ENCODE peak calls at places on chromosomes 1 and 21, in six cellular contexts. D is transverse colon, J is tibial nerve, X is sigmoid colon, U is K562, N is SK-N-SH. H is an unnamed sample.

GRCh38 chr1:227786673-227787512 is 28.6 kb upstream of the PRSS38 start:
- DNase-seq in U (no peak), X (no peak), D (peak), N (peak), J (peak), H (peak)

GRCh38 chr1:223700388-223700918 is 11.9 kb upstream of the CAPN2 start:
- DNase-seq in J (no peak), X (no peak), U (no peak), D (no peak), N (no peak), H (no peak)

GRCh38 chr21:33899199-33899598 is 16.4 kb downstream of the ATP5PO start:
- DNase-seq in X (peak), U (no peak), N (no peak), D (no peak), J (no peak), H (no peak)

GRCh38 chr1:107804134-107804533 is 160.8 kb downstream of the VAV3 start:
- DNase-seq in J (no peak), D (no peak), U (no peak), X (no peak), N (no peak), H (no peak)

GRCh38 chr21:41247561-41247968 is 69.0 kb upstream of the FAM3B start:
- DNase-seq in D (peak), U (peak), N (no peak), J (no peak), X (no peak), H (peak)

GRCh38 chr1:160032165-160032827 is 506 bp upstream of the PIGM start:
- DNase-seq in J (no peak), X (no peak), N (peak), U (peak), D (peak), H (no peak)

GRCh38 chr1:19437911-19438310 is 47.4 kb downstream of the CAPZB start:
- DNase-seq in J (peak), N (no peak), U (no peak), D (peak), X (peak), H (peak)

GRCh38 chr21:33976082-33976979 is 60.7 kb upstream of the ATP5PO start:
- DNase-seq in U (peak), N (no peak), D (peak), J (no peak), X (peak), H (no peak)

GRCh38 chr1:211331011-211331709 is 4.5 kb downstream of the TRAF5 start:
- DNase-seq in N (no peak), D (no peak), U (no peak), X (no peak), J (no peak), H (no peak)

GRCh38 chr1:32939655-32940371 is 24.8 kb downstream of the RNF19B start:
- DNase-seq in X (no peak), U (peak), N (no peak), D (peak), J (no peak), H (no peak)

GRCh38 chr1:157992031-157992568 is 1.3 kb upstream of the KIRREL1 start:
- DNase-seq in D (peak), J (peak), U (peak), X (peak), N (peak), H (peak)

GRCh38 chr1:79845951-79846350 is 839.4 kb upstream of the ADGRL4 start:
- DNase-seq in J (no peak), U (no peak), N (no peak), D (no peak), X (no peak), H (no peak)

GRCh38 chr1:55037733-55038551 is 1.4 kb upstream of the PCSK9 start:
- DNase-seq in U (no peak), X (no peak), N (no peak), D (no peak), J (no peak), H (no peak)

GRCh38 chr1:178230881-178231409 is 137.0 kb downstream of the RASAL2 start:
- DNase-seq in N (no peak), D (no peak), J (no peak), X (no peak), U (no peak), H (no peak)

GRCh38 chr1:121483961-121484424 is 299.2 kb downstream of the SRGAP2C start:
- DNase-seq in U (no peak), D (no peak), X (no peak), N (no peak), J (no peak), H (no peak)

GRCh38 chr1:96538001-96538649 is 183.5 kb upstream of the PTBP2 start:
- DNase-seq in N (peak), X (peak), J (no peak), U (no peak), D (peak), H (no peak)

GRCh38 chr1:247487057-247487456 is 29.2 kb upstream of the OR2B11 start:
- DNase-seq in J (no peak), D (peak), N (peak), U (peak), X (no peak), H (no peak)

GRCh38 chr1:70385477-70385876 is 25.6 kb upstream of the CTH start:
- DNase-seq in D (no peak), X (no peak), U (no peak), N (no peak), J (no peak), H (no peak)

GRCh38 chr1:12150456-12151200 is 16.2 kb upstream of the TNFRSF1B start:
- DNase-seq in D (no peak), X (no peak), U (no peak), J (no peak), N (no peak), H (no peak)

GRCh38 chr1:187477103-187477502 is 648.4 kb downstream of the PLA2G4A start:
- DNase-seq in J (no peak), N (no peak), D (no peak), U (no peak), X (no peak), H (no peak)

GRCh38 chr1:150477733-150478132 is 9.5 kb upstream of the TARS2 start:
- DNase-seq in U (peak), X (no peak), N (no peak), D (no peak), J (no peak), H (no peak)

GRCh38 chr1:167640051-167640450 is 10.0 kb downstream of the RCSD1 start:
- DNase-seq in X (no peak), J (no peak), N (no peak), D (no peak), U (no peak), H (no peak)

GRCh38 chr1:203422656-203423055 is 53.0 kb upstream of the PRELP start:
- DNase-seq in N (no peak), J (no peak), U (no peak), X (no peak), D (no peak), H (no peak)

GRCh38 chr1:207938016-207938415 is 27.1 kb upstream of the CD34 start:
- DNase-seq in J (no peak), X (no peak), D (no peak), N (no peak), U (no peak), H (peak)

GRCh38 chr1:193680247-193680923 is 494.0 kb upstream of the B3GALT2 start:
- DNase-seq in D (no peak), X (no peak), N (no peak), J (no peak), U (no peak), H (no peak)

GRCh38 chr1:30823969-30824735 is 66.6 kb upstream of the LAPTM5 start:
- DNase-seq in D (peak), X (peak), N (peak), J (peak), U (peak), H (peak)

GRCh38 chr1:95033843-95034242 is 38.9 kb downstream of the ALG14 start:
- DNase-seq in N (no peak), X (no peak), D (no peak), U (no peak), J (no peak), H (no peak)

GRCh38 chr1:221598122-221598521 is 143.8 kb downstream of the DUSP10 start:
- DNase-seq in U (no peak), J (no peak), D (no peak), X (no peak), N (no peak), H (no peak)

GRCh38 chr1:151993084-151993733 is 450 bp downstream of the S100A10 start:
- DNase-seq in D (peak), X (peak), N (no peak), U (no peak), J (no peak), H (peak)

GRCh38 chr1:235072096-235072495 is 56.5 kb downstream of the TOMM20 start:
- DNase-seq in U (no peak), N (no peak), J (no peak), D (no peak), X (no peak), H (no peak)

GRCh38 chr1:235074335-235075120 is 54.1 kb downstream of the TOMM20 start:
- DNase-seq in U (no peak), J (no peak), X (peak), N (peak), D (peak), H (peak)

GRCh38 chr1:235073968-235074334 is 54.7 kb downstream of the TOMM20 start:
- DNase-seq in N (no peak), J (no peak), U (no peak), D (peak), X (no peak), H (peak)

GRCh38 chr1:235075121-235075954 is 53.3 kb downstream of the TOMM20 start:
- DNase-seq in J (peak), D (peak), U (no peak), X (peak), N (no peak), H (peak)

GRCh38 chr1:235073331-235073967 is 55.2 kb downstream of the TOMM20 start:
- DNase-seq in U (no peak), D (peak), J (no peak), X (no peak), N (no peak), H (peak)
- TF ChIP-seq EP300 in U (no peak), D (no peak), J (no peak), X (no peak), N (no peak), H (no peak)

GRCh38 chr1:24790490-24790889 is 45.2 kb downstream of the CLIC4 start:
- DNase-seq in U (no peak), N (no peak), X (no peak), J (no peak), D (no peak), H (no peak)

GRCh38 chr1:24796524-24796923 is 51.3 kb downstream of the CLIC4 start:
- DNase-seq in J (no peak), D (no peak), X (no peak), U (no peak), N (no peak), H (no peak)

GRCh38 chr1:24795236-24795635 is 50.0 kb downstream of the CLIC4 start:
- DNase-seq in X (no peak), D (no peak), U (no peak), J (no peak), N (no peak), H (no peak)

DNA sequence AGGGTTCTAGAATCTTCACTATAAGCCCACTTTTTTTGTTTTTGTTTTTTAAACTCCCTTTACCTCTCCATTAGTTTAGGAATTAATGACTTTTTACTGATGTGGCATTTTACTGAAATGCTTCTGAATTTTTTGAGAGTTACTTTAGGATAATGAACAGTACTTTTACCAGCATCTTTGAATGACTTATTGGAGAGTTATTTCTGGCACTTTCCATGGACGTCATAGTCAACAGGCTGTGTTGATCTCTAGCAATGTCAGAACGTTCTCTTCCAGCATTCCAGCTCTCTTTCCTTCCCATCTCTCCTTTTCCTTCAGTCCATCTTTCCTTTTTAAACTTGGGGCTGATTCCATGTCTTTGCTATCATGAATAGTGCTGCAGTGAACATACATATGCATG is 48.5 kb downstream of the CLIC4 start:
- DNase-seq in U (no peak), N (no peak), D (no peak), X (no peak), J (no peak), H (no peak)
- TF ChIP-seq EP300 in U (no peak), N (no peak), D (peak), X (peak), J (peak), H (peak)

DNA sequence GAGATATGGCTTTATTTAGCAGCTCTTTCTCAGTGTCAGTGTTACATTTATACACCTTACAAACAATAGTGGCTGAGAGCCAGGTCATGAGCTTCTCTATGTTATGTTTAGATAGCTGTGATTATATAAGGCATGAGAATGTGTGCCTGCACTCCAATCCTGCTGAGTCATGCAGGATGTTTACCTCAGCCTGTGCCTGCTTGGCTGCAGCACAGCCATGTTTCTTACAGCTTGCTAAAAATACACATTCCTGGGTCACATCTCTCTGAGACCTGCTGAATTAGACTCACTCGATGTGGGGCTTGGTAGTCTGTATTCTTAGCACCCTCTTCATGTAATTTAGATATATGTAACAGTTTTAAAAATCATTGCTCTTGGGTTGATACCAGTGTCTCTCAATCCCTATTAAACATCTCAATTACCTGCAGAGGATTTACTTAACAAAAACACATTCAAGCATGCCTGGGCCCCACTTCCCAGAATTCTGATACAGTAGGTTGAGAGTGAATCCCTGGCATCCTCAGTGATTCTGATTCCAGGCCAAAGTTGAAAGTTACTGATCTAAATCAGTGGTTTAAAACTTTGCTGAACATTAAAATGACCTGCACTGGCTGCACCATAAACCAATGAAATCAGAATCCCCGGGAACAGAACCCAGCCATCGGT is 107.5 kb downstream of the GDAP2 start:
- DNase-seq in J (no peak), U (peak), X (peak), N (no peak), D (peak), H (peak)
- TF ChIP-seq EP300 in J (no peak), U (peak), X (peak), N (peak), D (no peak), H (no peak)

GRCh38 chr1:112955678-112956502 is at the start of gene SLC16A1:
- DNase-seq in D (peak), N (peak), X (peak), J (peak), U (peak), H (peak)
- TF ChIP-seq EP300 in D (no peak), N (no peak), X (no peak), J (no peak), U (peak), H (no peak)

DNA sequence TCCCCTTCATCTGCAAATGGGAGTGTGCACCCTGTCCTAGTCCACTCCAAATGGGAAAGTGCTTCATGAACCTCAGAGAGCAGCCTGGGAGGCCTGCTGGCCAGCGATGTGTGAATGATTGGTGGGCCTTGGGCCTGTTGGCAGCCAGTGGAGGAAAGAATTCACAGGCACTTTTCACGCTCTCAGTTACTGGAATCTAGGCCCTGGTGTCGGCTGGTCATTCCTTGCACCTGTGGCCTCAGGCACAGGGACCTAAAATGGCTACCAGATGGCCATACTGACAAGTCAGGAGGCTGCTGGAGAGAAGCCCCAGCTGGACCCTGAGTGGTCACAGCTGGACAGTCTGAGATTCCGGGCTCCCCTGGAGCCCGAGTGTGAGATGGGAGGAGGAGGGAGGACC is 18.4 kb upstream of the EDN2 start:
- DNase-seq in U (no peak), X (no peak), J (no peak), N (peak), D (no peak), H (no peak)
- TF ChIP-seq EP300 in U (no peak), X (no peak), J (no peak), N (peak), D (no peak), H (no peak)

DNA sequence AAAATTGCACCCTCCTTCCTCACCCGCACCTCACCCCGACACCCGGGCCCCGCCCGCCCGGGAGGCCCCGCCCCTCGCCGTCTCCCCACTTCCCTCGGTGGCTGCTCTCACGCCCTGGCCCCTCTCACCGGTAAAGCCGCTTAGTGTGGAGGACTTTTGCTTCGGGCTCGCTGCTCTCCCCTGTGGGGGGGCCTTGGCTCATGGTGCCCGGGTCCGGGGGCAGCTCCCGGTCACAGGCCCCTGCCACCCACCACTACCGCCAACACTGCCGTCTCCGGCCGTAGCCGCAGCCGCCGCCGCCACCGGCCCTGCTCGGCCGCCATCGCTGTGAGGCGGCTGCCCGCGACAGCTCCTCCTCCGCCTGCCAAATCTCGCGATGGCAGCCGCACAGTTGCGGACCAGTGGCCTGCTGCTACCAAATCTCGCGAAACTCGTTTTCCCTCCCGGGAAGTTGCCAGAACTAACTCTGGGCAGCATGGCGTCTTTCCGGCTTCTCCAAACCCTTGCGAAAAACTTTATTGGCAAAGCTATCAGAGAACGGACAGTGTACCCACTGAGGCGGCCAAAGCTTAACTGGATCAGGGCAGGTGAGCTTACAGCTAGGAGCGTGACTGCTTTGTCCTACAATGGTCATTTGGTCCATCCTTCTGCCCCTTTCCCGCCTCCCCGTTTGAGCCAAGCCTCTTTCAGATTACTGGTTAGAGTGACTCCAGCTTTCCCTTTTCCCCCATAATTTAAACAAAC is at the start of gene SMG5:
- DNase-seq in J (peak), U (peak), D (peak), N (peak), X (peak), H (peak)
- TF ChIP-seq EP300 in J (peak), U (peak), D (no peak), N (no peak), X (peak), H (no peak)

GRCh38 chr21:25296239-25296638 is 311.0 kb downstream of the MRPL39 start:
- DNase-seq in X (no peak), U (no peak), D (no peak), J (no peak), N (no peak), H (no peak)
- TF ChIP-seq EP300 in X (no peak), U (no peak), D (no peak), J (no peak), N (no peak), H (no peak)

DNA sequence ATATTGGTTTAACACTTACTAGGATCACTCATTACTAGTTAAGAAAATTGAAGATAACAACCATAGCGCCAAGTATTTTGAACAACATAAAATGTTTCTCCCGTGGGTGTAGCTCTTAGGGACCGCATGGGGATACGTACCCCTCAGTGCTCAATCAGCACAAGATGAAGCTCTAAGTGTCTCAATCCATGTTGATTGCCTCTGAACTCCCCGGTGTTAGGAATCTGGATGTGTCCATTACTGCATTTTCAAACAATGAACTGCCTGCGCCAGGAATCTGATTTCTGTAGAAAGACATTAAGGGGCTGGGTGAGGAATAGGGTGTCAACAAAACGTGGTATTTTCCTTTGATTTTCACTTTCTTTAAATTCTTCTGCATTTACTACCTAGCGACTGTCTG is 100.2 kb downstream of the LMO4 start:
- DNase-seq in U (no peak), X (no peak), N (no peak), D (no peak), J (no peak), H (no peak)
- TF ChIP-seq EP300 in U (no peak), X (no peak), N (no peak), D (no peak), J (no peak), H (no peak)

DNA sequence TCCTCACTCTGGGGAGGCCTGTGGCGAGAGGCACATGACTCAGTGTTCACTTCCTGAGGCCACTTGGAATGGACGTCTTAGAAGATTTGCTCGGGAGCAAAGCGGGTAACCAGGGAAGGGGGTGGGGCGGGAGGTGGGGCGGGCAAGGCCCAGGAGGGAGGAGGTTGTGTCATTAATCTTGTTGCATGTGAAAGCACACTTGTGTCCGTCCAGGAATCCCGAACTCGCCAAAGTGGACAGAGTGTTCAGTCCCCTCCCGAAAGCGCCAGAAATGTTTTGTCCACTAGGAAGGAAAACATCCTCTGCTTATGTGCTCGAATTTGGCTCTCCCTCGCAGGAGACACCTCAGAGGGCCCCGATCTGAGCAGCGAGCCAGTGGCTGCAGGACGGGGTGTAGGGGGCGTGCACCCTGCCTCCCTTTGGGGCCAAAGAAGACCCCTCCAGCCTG is 84.2 kb downstream of the SPSB1 start:
- DNase-seq in U (no peak), J (peak), D (peak), X (peak), N (no peak), H (no peak)
- TF ChIP-seq EP300 in U (no peak), J (peak), D (peak), X (peak), N (no peak), H (peak)

H was measured in stomach.